ENCODE peak calls at places on chromosomes 6 and 20, in five cellular contexts. Y, M, N, Q and Z are unnamed samples. For H3K4me1, the result is how much of the 10 kb centered on the place peaks cover.

GRCh38 chr20:4068708-4069107 is 53.4 kb upstream of the RNF24 start:
- DNase-seq in Q (no peak), M (peak), N (no peak), Y (no peak), Z (no peak)

GRCh38 chr6:41921712-41921998 is 356 bp downstream of the BYSL start:
- DNase-seq in M (peak), Q (no peak), Y (no peak), N (no peak), Z (no peak)

GRCh38 chr20:2755451-2756055 is 44.9 kb downstream of the CPXM1 start:
- DNase-seq in Y (no peak), N (no peak), M (no peak), Q (no peak), Z (no peak)

GRCh38 chr20:49161428-49162152 is 26.5 kb downstream of the STAU1 start:
- DNase-seq in Q (no peak), Y (no peak), N (no peak), M (no peak), Z (no peak)

GRCh38 chr6:35034411-35035171 is 106.5 kb downstream of the TCP11 start:
- DNase-seq in Y (no peak), Q (no peak), N (no peak), M (no peak), Z (no peak)

GRCh38 chr6:134436281-134436815 is 118.4 kb upstream of the SGK1 start:
- DNase-seq in Y (peak), N (no peak), Q (no peak), M (peak), Z (peak)

GRCh38 chr6:132504757-132505156 is 8.2 kb downstream of the STX7 start:
- DNase-seq in N (no peak), Q (no peak), Y (no peak), M (no peak), Z (no peak)

GRCh38 chr6:108526739-108527174 is 34.0 kb upstream of the FOXO3 start:
- DNase-seq in Q (no peak), M (peak), Y (peak), N (peak), Z (peak)

GRCh38 chr6:123321020-123321419 is 315.7 kb downstream of the TRDN start:
- DNase-seq in Y (no peak), Q (no peak), N (no peak), M (no peak), Z (no peak)

GRCh38 chr20:25294459-25295385 is 46.8 kb downstream of the PYGB start:
- DNase-seq in Q (peak), M (peak), N (peak), Y (peak), Z (peak)

GRCh38 chr20:60872224-60872623 is 379.8 kb upstream of the CDH4 start:
- DNase-seq in Q (no peak), N (no peak), Y (no peak), M (no peak), Z (no peak)

GRCh38 chr6:170159040-170159965 is 131.6 kb downstream of the DLL1 start:
- DNase-seq in M (no peak), N (no peak), Y (no peak), Q (no peak), Z (no peak)

GRCh38 chr6:150573041-150573681 is 26.5 kb upstream of the PLEKHG1 start:
- DNase-seq in Q (no peak), Y (no peak), N (no peak), M (peak), Z (no peak)

GRCh38 chr6:32416031-32416430 is 9.1 kb upstream of the BTNL2 start:
- DNase-seq in Y (no peak), Q (no peak), N (no peak), M (no peak), Z (no peak)

GRCh38 chr20:6767166-6767535 is 335 bp upstream of the BMP2 start:
- DNase-seq in Y (no peak), M (no peak), Q (no peak), N (no peak), Z (no peak)

GRCh38 chr20:6766433-6766832 is 1.1 kb upstream of the BMP2 start:
- DNase-seq in Q (no peak), M (no peak), Y (no peak), N (no peak), Z (no peak)

GRCh38 chr20:6768228-6769185 is 1.0 kb downstream of the BMP2 start:
- DNase-seq in N (peak), Y (peak), Q (no peak), M (no peak), Z (peak)

GRCh38 chr20:6765469-6766058 is 1.9 kb upstream of the BMP2 start:
- DNase-seq in Q (no peak), Y (peak), N (peak), M (peak), Z (peak)

DNA sequence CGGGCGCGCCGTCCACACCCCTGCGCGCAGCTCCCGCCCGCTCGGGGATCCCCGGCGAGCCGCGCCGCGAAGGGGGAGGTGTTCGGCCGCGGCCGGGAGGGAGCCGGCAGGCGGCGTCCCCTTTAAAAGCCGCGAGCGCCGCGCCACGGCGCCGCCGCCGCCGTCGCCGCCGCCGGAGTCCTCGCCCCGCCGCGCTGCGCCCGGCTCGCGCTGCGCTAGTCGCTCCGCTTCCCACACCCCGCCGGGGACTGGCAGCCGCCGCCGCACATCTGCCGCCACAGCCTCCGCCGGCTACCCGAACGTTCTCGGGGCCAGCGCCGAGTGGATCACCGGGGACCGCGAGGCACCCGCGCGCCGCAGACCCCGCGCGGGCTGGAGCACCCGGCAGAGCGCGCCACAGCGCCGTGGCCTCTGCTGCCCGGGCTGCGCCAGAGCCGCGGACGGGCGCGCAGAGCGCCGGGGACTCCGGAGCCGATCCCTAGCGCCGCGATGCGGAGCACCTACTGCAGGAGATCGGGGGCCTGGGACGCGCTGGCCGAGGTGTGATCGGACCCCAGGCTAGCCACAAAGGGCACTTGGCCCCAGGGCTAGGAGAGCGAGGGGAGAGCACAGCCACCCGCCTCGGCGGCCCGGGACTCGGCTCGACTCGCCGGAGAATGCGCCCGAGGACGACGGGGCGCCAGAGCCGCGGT is at the start of gene BMP2:
- DNase-seq in N (peak), Y (peak), Q (no peak), M (peak), Z (peak)
- TF ChIP-seq USF2 in N (no peak), Y (no peak), Q (no peak), M (no peak), Z (no peak)

GRCh38 chr6:70208235-70208790 is 94.6 kb downstream of the COL9A1 start:
- DNase-seq in M (no peak), Y (no peak), N (no peak), Q (no peak), Z (no peak)

GRCh38 chr6:70215460-70215859 is 87.4 kb downstream of the COL9A1 start:
- DNase-seq in Q (no peak), Y (no peak), M (no peak), N (no peak), Z (no peak)

GRCh38 chr6:70210462-70210861 is 92.4 kb downstream of the COL9A1 start:
- DNase-seq in M (peak), Q (no peak), Y (no peak), N (peak), Z (peak)
- TF ChIP-seq CTCF in M (peak), Q (no peak), Y (no peak), N (peak), Z (peak)

GRCh38 chr6:44119704-44120262 is 7.5 kb downstream of the MRPL14 start:
- DNase-seq in M (no peak), Q (no peak), Y (no peak), N (no peak), Z (no peak)
- H3K4me1 ChIP-seq in M (under half), Q (under half), Y (under half), N (half or more), Z (half or more)

GRCh38 chr6:16253399-16254144 is 15.2 kb downstream of the GMPR start:
- DNase-seq in M (no peak), Y (no peak), N (no peak), Q (no peak), Z (no peak)

GRCh38 chr6:16248271-16248670 is 9.9 kb downstream of the GMPR start:
- DNase-seq in Y (no peak), N (no peak), M (no peak), Q (no peak), Z (no peak)

GRCh38 chr6:16251706-16252105 is 13.3 kb downstream of the GMPR start:
- DNase-seq in N (no peak), Q (no peak), M (no peak), Y (no peak), Z (no peak)

GRCh38 chr6:16252696-16253299 is 14.4 kb downstream of the GMPR start:
- DNase-seq in M (no peak), Y (no peak), Q (no peak), N (no peak), Z (no peak)

DNA sequence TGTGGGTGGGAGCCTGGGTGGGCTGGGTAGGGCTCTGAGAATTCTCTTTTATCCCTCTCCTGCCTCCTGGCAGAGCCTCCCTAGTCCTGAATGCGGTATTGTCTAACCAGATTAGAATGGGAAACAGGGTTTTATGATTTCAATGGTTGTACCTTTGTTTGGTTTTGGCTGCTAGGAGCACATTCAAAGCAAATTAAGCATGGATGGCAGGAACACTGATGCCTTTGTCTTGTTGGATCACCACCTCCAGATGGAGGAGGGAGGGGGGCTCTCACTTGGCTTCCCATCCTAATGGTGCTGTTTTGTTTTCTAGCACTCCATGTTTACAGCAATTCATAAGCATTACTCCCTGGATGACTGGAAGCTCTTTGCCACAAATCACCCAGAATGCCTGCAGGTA is 11.6 kb downstream of the GMPR start:
- DNase-seq in M (no peak), Q (no peak), Y (no peak), N (no peak), Z (no peak)
- TF ChIP-seq USF2 in M (no peak), Q (no peak), Y (no peak), N (no peak), Z (no peak)

GRCh38 chr6:7143161-7143974 is 35.6 kb downstream of the RREB1 start:
- DNase-seq in Q (no peak), M (peak), N (no peak), Y (no peak), Z (no peak)
- TF ChIP-seq CTCF in Q (no peak), M (peak), N (peak), Y (peak), Z (no peak)

DNA sequence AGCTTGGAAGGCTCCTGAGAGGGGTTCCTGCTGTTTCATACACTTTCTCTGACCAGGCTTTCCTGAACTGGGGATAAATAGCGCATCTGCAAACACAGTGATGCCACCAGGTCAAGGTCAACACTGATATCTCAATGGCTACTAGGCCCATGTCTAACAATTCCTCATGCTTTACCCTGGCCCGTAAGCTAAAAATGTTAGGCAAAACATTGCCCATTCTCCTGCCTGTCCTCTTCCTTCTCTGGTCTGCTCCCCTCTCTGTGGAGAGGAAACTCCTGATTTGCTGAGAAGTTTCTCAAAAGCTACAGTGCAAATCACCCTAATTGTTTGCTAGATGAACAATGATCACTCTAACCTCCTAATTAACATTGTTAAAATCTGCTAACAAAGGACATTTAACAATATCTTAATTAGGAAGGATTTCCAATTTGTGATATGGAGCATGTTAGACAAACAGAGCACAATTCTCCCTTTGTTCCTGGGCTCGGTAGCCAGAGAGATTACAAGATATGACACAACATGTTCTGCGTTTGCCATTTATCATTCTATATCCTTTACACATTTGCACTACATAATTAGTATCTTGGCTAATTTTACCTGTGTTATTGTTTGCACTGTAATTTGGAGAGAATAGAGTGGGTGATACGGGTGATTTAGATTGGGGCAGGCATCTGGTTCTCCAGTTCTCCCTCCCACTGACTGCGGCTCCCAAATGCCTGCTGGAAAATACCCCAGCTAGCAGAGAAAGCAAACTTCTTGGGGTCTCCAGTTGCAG is 266.8 kb downstream of the CD83 start:
- DNase-seq in N (no peak), Y (no peak), Q (no peak), M (no peak), Z (no peak)
- H3K4me1 ChIP-seq in N (under half), Y (under half), Q (under half), M (under half), Z (under half)

GRCh38 chr6:56863366-56863765 is 91.5 kb upstream of the BEND6 start:
- DNase-seq in M (no peak), Q (no peak), N (no peak), Y (peak), Z (peak)

GRCh38 chr6:56864171-56864616 is 90.7 kb upstream of the BEND6 start:
- DNase-seq in Q (no peak), Y (peak), M (no peak), N (no peak), Z (no peak)

GRCh38 chr6:56862415-56863175 is 92.3 kb upstream of the BEND6 start:
- DNase-seq in Y (peak), N (no peak), Q (no peak), M (no peak), Z (no peak)

GRCh38 chr6:56856036-56856580 is 98.8 kb upstream of the BEND6 start:
- DNase-seq in M (no peak), Q (no peak), Y (peak), N (no peak), Z (no peak)

GRCh38 chr6:56860466-56860865 is 94.4 kb upstream of the BEND6 start:
- DNase-seq in Y (peak), M (no peak), Q (no peak), N (no peak), Z (no peak)
- TF ChIP-seq USF2 in Y (no peak), M (no peak), Q (no peak), N (no peak), Z (no peak)

GRCh38 chr6:44525761-44526351 is 138.3 kb downstream of the CDC5L start:
- DNase-seq in M (no peak), N (no peak), Q (no peak), Y (no peak), Z (no peak)
- TF ChIP-seq CTCF in M (no peak), N (no peak), Q (no peak), Y (no peak), Z (no peak)

GRCh38 chr6:39821014-39821738 is 29.0 kb downstream of the DAAM2 start:
- DNase-seq in M (no peak), Q (no peak), N (no peak), Y (no peak), Z (no peak)

GRCh38 chr6:39821739-39822532 is 29.8 kb downstream of the DAAM2 start:
- DNase-seq in N (no peak), Y (no peak), Q (no peak), M (no peak), Z (no peak)

GRCh38 chr6:39820553-39820952 is 28.4 kb downstream of the DAAM2 start:
- DNase-seq in Y (no peak), Q (no peak), N (no peak), M (no peak), Z (no peak)

GRCh38 chr6:39824030-39824926 is 32.1 kb downstream of the DAAM2 start:
- DNase-seq in Y (no peak), Q (no peak), N (peak), M (no peak), Z (no peak)

GRCh38 chr6:39823187-39823815 is 31.1 kb downstream of the DAAM2 start:
- DNase-seq in N (no peak), Q (no peak), Y (no peak), M (no peak), Z (no peak)
- H3K4me1 ChIP-seq in N (under half), Q (under half), Y (under half), M (under half), Z (under half)

GRCh38 chr6:157276731-157277130 is 46.6 kb downstream of the TMEM242 start:
- DNase-seq in N (no peak), M (no peak), Q (no peak), Y (no peak), Z (no peak)
- TF ChIP-seq USF2 in N (no peak), M (no peak), Q (no peak), Y (no peak), Z (no peak)